ENCODE peak calls at places on chromosomes 5 and 9, in four cellular contexts. U, Q, B and S are unnamed samples.
A peak's percentile ranks its signal among the peaks of the same experiment; 100 is the strongest.

GRCh38 chr5:168985454-168985853 is 315.5 kb downstream of the SLIT3 start:
- DNase-seq in U (no peak), Q (no peak), B (no peak), S (no peak)

GRCh38 chr9:14315754-14316573 is 2.0 kb upstream of the NFIB start:
- DNase-seq in U (no peak), Q (no peak), B (peak; percentile 85), S (peak; percentile 74)

GRCh38 chr9:130927995-130928900 is 10.8 kb downstream of the FIBCD1 start:
- DNase-seq in U (no peak), Q (no peak), B (no peak), S (no peak)

GRCh38 chr9:106745457-106745856 is 117.5 kb upstream of the ZNF462 start:
- DNase-seq in U (no peak), Q (no peak), B (no peak), S (no peak)

GRCh38 chr9:95004452-95005275 is 278.2 kb downstream of the AOPEP start:
- DNase-seq in U (peak; percentile 42), Q (no peak), B (no peak), S (no peak)

GRCh38 chr5:173293817-173294672 is 34.2 kb downstream of the STC2 start:
- DNase-seq in U (peak; percentile 91), Q (peak; percentile 88), B (peak; percentile 86), S (peak; percentile 85)

GRCh38 chr9:134333874-134334581 is 7.8 kb downstream of the RXRA start:
- DNase-seq in U (no peak), Q (no peak), B (no peak), S (no peak)

GRCh38 chr9:73152953-73153352 is 1.3 kb downstream of the ANXA1 start:
- DNase-seq in U (no peak), Q (no peak), B (no peak), S (no peak)

GRCh38 chr5:151186538-151186937 is 29.0 kb upstream of the ANXA6 start:
- DNase-seq in U (no peak), Q (no peak), B (no peak), S (no peak)

GRCh38 chr9:83981126-83981871 is 694 bp downstream of the RMI1 start:
- DNase-seq in U (peak; percentile 8), Q (peak; percentile 14), B (no peak), S (no peak)

GRCh38 chr5:26572486-26572885 is 465.9 kb downstream of the CDH9 start:
- DNase-seq in U (no peak), Q (no peak), B (no peak), S (no peak)

GRCh38 chr9:18473551-18474279 is at the start of gene ADAMTSL1:
- DNase-seq in U (peak; percentile 21), Q (peak; percentile 28), B (no peak), S (no peak)

GRCh38 chr9:94169978-94170377 is 85.7 kb downstream of the PTPDC1 start:
- DNase-seq in U (no peak), Q (no peak), B (no peak), S (no peak)

GRCh38 chr5:27316283-27316675 is 277.9 kb upstream of the CDH9 start:
- DNase-seq in U (no peak), Q (no peak), B (no peak), S (no peak)

GRCh38 chr9:36320457-36320856 is 62.2 kb upstream of the GNE start:
- DNase-seq in U (no peak), Q (no peak), B (no peak), S (no peak)

GRCh38 chr9:101737705-101738565 is 512 bp downstream of the GRIN3A start:
- DNase-seq in U (no peak), Q (peak; percentile 30), B (no peak), S (peak; percentile 71)

GRCh38 chr5:143315929-143316328 is 87.6 kb downstream of the NR3C1 start:
- DNase-seq in U (no peak), Q (no peak), B (no peak), S (no peak)

GRCh38 chr9:32579706-32580331 is 6.9 kb upstream of the NDUFB6 start:
- DNase-seq in U (peak; percentile 89), Q (peak; percentile 76), B (no peak), S (peak; percentile 76)

GRCh38 chr5:59123595-59124561 is 541.0 kb downstream of the RAB3C start:
- DNase-seq in U (no peak), Q (no peak), B (no peak), S (no peak)

GRCh38 chr9:82606761-82607382 is 456.1 kb downstream of the RASEF start:
- DNase-seq in U (peak; percentile 60), Q (peak; percentile 50), B (no peak), S (no peak)

GRCh38 chr9:127336708-127337352 is 60.1 kb upstream of the SLC2A8 start:
- DNase-seq in U (peak; percentile 95), Q (no peak), B (peak; percentile 90), S (no peak)

DNA sequence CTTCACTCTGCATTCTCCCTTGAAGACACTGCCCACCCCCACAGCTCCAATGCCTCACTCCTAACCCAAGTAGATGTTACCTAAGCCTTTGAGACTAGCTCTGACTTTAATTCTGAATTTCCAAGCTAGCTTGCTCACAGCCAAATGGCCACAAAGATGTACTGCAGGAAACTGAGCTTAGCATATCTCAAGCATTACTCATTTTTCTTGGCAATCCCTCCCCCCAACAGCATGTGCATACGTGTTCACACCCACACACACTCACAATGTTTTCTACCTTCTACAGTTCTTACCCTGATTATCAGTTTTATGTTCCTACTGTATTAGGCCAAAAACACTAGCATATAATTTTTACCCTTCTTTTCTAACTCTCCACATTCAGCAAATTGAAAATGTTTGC is 13.7 kb upstream of the GRIA1 start:
- DNase-seq in U (no peak), Q (no peak), B (no peak), S (no peak)
- TF ChIP-seq CTCF in U (no peak), Q (no peak), B (no peak), S (no peak)

DNA sequence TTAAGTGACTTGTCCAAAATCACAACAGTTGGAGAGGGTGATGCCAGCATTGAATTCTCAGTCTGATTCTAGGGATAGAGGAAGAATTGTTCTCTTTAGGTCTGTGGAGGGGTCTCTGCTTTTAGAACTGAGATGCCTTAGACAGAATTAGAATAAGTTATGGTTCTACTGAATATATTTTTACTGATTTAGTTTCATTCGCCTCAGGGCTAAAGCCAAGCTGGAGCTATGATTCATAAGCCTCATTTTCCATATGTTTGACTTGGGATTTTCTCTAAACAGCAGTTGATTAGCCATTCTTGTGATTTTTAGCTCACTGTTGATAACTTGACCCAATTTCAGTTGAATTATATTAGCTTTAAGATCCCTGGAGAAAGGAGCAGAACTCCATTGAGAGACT is 636.3 kb downstream of the PRELID2 start:
- DNase-seq in U (no peak), Q (no peak), B (no peak), S (no peak)
- TF ChIP-seq CTCF in U (no peak), Q (no peak), B (no peak), S (no peak)

GRCh38 chr9:2198956-2199635 is 183.9 kb downstream of the SMARCA2 start:
- DNase-seq in U (no peak), Q (no peak), B (no peak), S (no peak)

GRCh38 chr9:2195211-2195610 is 180.1 kb downstream of the SMARCA2 start:
- DNase-seq in U (no peak), Q (no peak), B (no peak), S (no peak)

DNA sequence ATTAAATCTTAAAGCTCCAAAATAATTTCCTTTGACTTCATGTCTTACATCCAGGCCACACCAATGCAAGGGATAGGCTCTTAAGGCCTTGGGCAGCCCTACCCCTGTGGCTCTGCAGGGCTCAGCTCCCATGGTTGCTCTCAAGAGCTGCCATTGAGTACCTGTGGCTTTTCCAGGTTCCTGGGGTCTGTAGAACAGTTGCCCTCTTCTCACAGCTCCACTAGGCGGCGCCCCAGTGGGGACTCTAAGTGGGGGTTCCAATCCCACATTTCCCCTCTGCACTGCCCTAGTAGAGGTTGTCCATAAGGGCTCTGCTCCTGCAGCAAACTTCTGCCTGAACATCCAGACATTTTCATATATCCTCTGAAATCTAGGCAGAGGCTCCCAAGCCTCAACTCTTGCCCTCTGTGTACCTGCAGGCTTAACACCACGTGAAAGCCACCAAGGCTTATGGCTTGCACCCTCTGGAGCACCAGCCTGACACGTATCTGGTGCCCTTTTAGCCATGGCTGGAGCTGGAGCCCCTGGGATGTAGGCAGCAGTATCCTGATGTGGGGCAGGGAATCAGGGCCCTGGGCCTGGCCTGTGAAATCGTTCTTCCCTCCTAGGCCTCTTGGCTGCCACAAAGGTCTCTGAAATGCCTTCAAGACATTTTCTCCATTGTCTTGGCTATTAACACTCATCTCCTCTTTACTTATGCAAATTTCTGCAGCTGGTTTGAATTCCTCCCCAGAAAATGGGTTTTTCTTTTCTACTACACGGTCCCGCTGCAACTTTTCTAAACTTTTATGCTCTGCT is 185.1 kb downstream of the SMARCA2 start:
- DNase-seq in U (no peak), Q (no peak), B (no peak), S (no peak)
- TF ChIP-seq CTCF in U (no peak), Q (no peak), B (no peak), S (no peak)

DNA sequence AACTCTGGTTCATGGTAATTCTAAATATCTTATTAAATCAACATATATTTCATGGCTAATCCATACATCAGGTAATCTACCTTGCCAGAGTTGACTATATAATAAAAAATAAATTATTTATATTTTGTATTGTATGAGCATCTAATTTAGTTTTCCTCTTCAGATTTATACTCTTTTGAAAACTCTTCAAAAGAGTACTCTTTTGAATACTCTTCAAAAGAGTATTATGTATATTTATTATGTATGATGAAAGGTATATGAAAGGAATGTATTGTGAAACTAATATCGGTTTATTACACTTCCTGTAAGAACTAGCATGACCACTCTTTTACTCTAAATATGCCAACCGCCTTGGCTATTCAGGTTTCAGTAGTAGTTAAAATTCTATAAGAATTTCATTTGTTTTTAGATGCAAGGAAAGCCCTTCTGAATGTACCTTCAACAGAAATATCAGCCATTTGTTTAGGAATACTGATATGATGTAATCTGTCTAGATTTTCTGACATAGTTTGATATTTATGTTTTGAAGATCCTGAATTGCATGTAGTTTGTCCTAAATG is 178.7 kb downstream of the WDR70 start:
- DNase-seq in U (no peak), Q (no peak), B (no peak), S (no peak)
- TF ChIP-seq CTCF in U (no peak), Q (no peak), B (no peak), S (no peak)

GRCh38 chr9:6198251-6198650 is 17.4 kb upstream of the IL33 start:
- DNase-seq in U (no peak), Q (no peak), B (no peak), S (no peak)

GRCh38 chr9:6195714-6196360 is 19.8 kb upstream of the IL33 start:
- DNase-seq in U (no peak), Q (no peak), B (no peak), S (no peak)

GRCh38 chr9:6199596-6199995 is 16.0 kb upstream of the IL33 start:
- DNase-seq in U (no peak), Q (no peak), B (no peak), S (no peak)

GRCh38 chr9:6197330-6197729 is 18.3 kb upstream of the IL33 start:
- DNase-seq in U (no peak), Q (no peak), B (no peak), S (no peak)

GRCh38 chr9:6194934-6195333 is 20.7 kb upstream of the IL33 start:
- DNase-seq in U (no peak), Q (no peak), B (no peak), S (no peak)
- TF ChIP-seq CTCF in U (no peak), Q (peak; percentile 55), B (no peak), S (peak; percentile 57)

GRCh38 chr9:7259544-7260241 is 501.9 kb downstream of the KDM4C start:
- DNase-seq in U (no peak), Q (no peak), B (no peak), S (no peak)
- TF ChIP-seq CTCF in U (no peak), Q (no peak), B (no peak), S (no peak)